ENCODE peak calls at places on chromosome 7, in five cellular contexts. F, R, O, H and X are unnamed samples.

GRCh38 chr7:151509670-151510333 is 9.9 kb downstream of the RHEB start:
- DNase-seq in F (no peak), R (no peak), O (no peak), H (no peak), X (no peak)

GRCh38 chr7:100544949-100545635 is 6.1 kb downstream of the AGFG2 start:
- DNase-seq in F (peak), R (no peak), O (no peak), H (no peak), X (peak)

GRCh38 chr7:2864204-2864985 is 20.3 kb upstream of the GNA12 start:
- DNase-seq in F (no peak), R (no peak), O (no peak), H (no peak), X (peak)

GRCh38 chr7:117830422-117830954 is 42.8 kb downstream of the CTTNBP2 start:
- DNase-seq in F (no peak), R (no peak), O (no peak), H (no peak), X (no peak)

GRCh38 chr7:22420973-22421635 is 64.2 kb upstream of the RAPGEF5 start:
- DNase-seq in F (no peak), R (no peak), O (no peak), H (no peak), X (no peak)

GRCh38 chr7:124276005-124276606 is 243.2 kb upstream of the TMEM229A start:
- DNase-seq in F (peak), R (no peak), O (no peak), H (no peak), X (peak)

GRCh38 chr7:126698446-126698845 is 554.3 kb downstream of the GRM8 start:
- DNase-seq in F (no peak), R (no peak), O (no peak), H (no peak), X (no peak)

GRCh38 chr7:133619491-133619890 is 366.6 kb downstream of the EXOC4 start:
- DNase-seq in F (no peak), R (no peak), O (no peak), H (no peak), X (no peak)

GRCh38 chr7:132298782-132299181 is 277.5 kb downstream of the PLXNA4 start:
- DNase-seq in F (no peak), R (no peak), O (no peak), H (no peak), X (no peak)

GRCh38 chr7:5424689-5425506 is 1.3 kb upstream of the TNRC18 start:
- DNase-seq in F (peak), R (no peak), O (no peak), H (no peak), X (no peak)

GRCh38 chr7:109331423-109331822 is 761.7 kb downstream of the DNAJB9 start:
- DNase-seq in F (no peak), R (no peak), O (no peak), H (no peak), X (no peak)

GRCh38 chr7:75650671-75651070 is 88.1 kb downstream of the HIP1 start:
- DNase-seq in F (no peak), R (no peak), O (no peak), H (no peak), X (no peak)

GRCh38 chr7:128718967-128719642 is 20.1 kb upstream of the CALU start:
- DNase-seq in F (no peak), R (no peak), O (no peak), H (no peak), X (no peak)

GRCh38 chr7:116591202-116592040 is 66.6 kb downstream of the CAV1 start:
- DNase-seq in F (no peak), R (no peak), O (no peak), H (no peak), X (peak)

GRCh38 chr7:103951311-103951710 is 38.1 kb downstream of the RELN start:
- DNase-seq in F (no peak), R (no peak), O (no peak), H (no peak), X (no peak)

GRCh38 chr7:35729966-35730345 is 35.0 kb upstream of the HERPUD2 start:
- DNase-seq in F (no peak), R (no peak), O (no peak), H (no peak), X (no peak)

GRCh38 chr7:131106681-131107342 is 220.9 kb upstream of the MKLN1 start:
- DNase-seq in F (peak), R (peak), O (peak), H (no peak), X (no peak)

GRCh38 chr7:38840736-38841460 is 68.1 kb downstream of the VPS41 start:
- DNase-seq in F (no peak), R (no peak), O (no peak), H (no peak), X (no peak)

GRCh38 chr7:44383566-44383965 is 58.2 kb upstream of the CAMK2B start:
- DNase-seq in F (peak), R (no peak), O (no peak), H (no peak), X (no peak)

GRCh38 chr7:125516194-125516593 is 586.6 kb upstream of the POT1 start:
- DNase-seq in F (no peak), R (no peak), O (no peak), H (no peak), X (no peak)

GRCh38 chr7:104127204-104127603 is 80.6 kb downstream of the ORC5 start:
- DNase-seq in F (no peak), R (no peak), O (no peak), H (no peak), X (no peak)

GRCh38 chr7:159144756-159145543 is at the start of gene VIPR2:
- DNase-seq in F (no peak), R (peak), O (peak), H (no peak), X (no peak)